ENCODE peak calls at places on chromosome 15, in nine cellular contexts. M is esophagus squamous epithelium, A is K562, C is brain microvascular endothelial cell, F is neural progenitor cell, G is left lung, Y is right lobe of liver, S is suprapubic skin, K is stomach. U is an unnamed sample. For H3K36me3, the result is how much of the 10 kb centered on the place peaks cover.

GRCh38 chr15:69666921-69667811 is 214.5 kb downstream of the RPLP1 start:
- DNase-seq in M (no peak), A (no peak), C (no peak), F (no peak), G (peak), Y (no peak), S (no peak), K (no peak), U (no peak)

GRCh38 chr15:80779658-80780415 is 667 bp downstream of the CEMIP start:
- DNase-seq in M (no peak), A (no peak), C (no peak), F (peak), G (peak), Y (no peak), S (no peak), K (no peak), U (peak)

GRCh38 chr15:64000183-64000710 is 46.0 kb downstream of the DAPK2 start:
- DNase-seq in M (no peak), A (no peak), C (no peak), F (no peak), G (no peak), Y (no peak), S (no peak), K (no peak), U (no peak)

GRCh38 chr15:100981086-100981485 is 61.9 kb downstream of the LRRK1 start:
- DNase-seq in M (no peak), A (no peak), C (no peak), F (no peak), G (no peak), Y (no peak), S (no peak), K (no peak), U (no peak)

GRCh38 chr15:48090115-48090514 is 30.7 kb upstream of the SLC24A5 start:
- DNase-seq in M (no peak), A (no peak), C (no peak), F (no peak), G (no peak), Y (no peak), S (no peak), K (no peak), U (no peak)

GRCh38 chr15:57389991-57390390 is 13.7 kb downstream of the CGNL1 start:
- DNase-seq in M (no peak), A (no peak), C (no peak), F (no peak), G (no peak), Y (no peak), S (no peak), K (no peak), U (no peak)

GRCh38 chr15:100947760-100948429 is 28.7 kb downstream of the LRRK1 start:
- DNase-seq in M (no peak), A (no peak), C (no peak), F (no peak), G (no peak), Y (no peak), S (no peak), K (no peak), U (no peak)

GRCh38 chr15:39788108-39788507 is 5.5 kb upstream of the FSIP1 start:
- DNase-seq in M (no peak), A (no peak), C (no peak), F (no peak), G (no peak), Y (no peak), S (no peak), K (no peak), U (no peak)

GRCh38 chr15:42048821-42049200 is 28.0 kb upstream of the PLA2G4E start:
- DNase-seq in M (no peak), A (no peak), C (no peak), F (no peak), G (no peak), Y (no peak), S (no peak), K (no peak), U (no peak)

GRCh38 chr15:83064859-83065258 is 2.2 kb downstream of the BTBD1 start:
- DNase-seq in M (no peak), A (no peak), C (no peak), F (no peak), G (no peak), Y (no peak), S (no peak), K (no peak), U (no peak)

GRCh38 chr15:42593143-42593542 is 17.7 kb downstream of the STARD9 start:
- DNase-seq in M (no peak), A (no peak), C (no peak), F (no peak), G (no peak), Y (no peak), S (no peak), K (no peak), U (no peak)

GRCh38 chr15:62094398-62094797 is 27.6 kb downstream of the C2CD4A start:
- DNase-seq in M (no peak), A (peak), C (no peak), F (no peak), G (no peak), Y (no peak), S (no peak), K (no peak), U (no peak)

GRCh38 chr15:96066852-96067490 is 263.5 kb upstream of the NR2F2 start:
- DNase-seq in M (no peak), A (peak), C (no peak), F (no peak), G (no peak), Y (no peak), S (no peak), K (no peak), U (no peak)

GRCh38 chr15:78048410-78048946 is 29.0 kb downstream of the TBC1D2B start:
- DNase-seq in M (no peak), A (no peak), C (no peak), F (no peak), G (no peak), Y (no peak), S (no peak), K (no peak), U (no peak)

GRCh38 chr15:41919954-41920538 is 26.2 kb upstream of the SPTBN5 start:
- DNase-seq in M (no peak), A (no peak), C (peak), F (no peak), G (no peak), Y (no peak), S (no peak), K (peak), U (no peak)

GRCh38 chr15:87387681-87388240 is 868.8 kb downstream of the NTRK3 start:
- DNase-seq in M (no peak), A (no peak), C (no peak), F (no peak), G (no peak), Y (no peak), S (no peak), K (no peak), U (no peak)

GRCh38 chr15:62112616-62113593 is 46.1 kb downstream of the C2CD4A start:
- DNase-seq in M (no peak), A (no peak), C (peak), F (no peak), G (no peak), Y (peak), S (no peak), K (peak), U (peak)

GRCh38 chr15:69303337-69304175 is 4.8 kb downstream of the PAQR5 start:
- DNase-seq in M (no peak), A (peak), C (no peak), F (peak), G (no peak), Y (no peak), S (no peak), K (no peak), U (no peak)

GRCh38 chr15:80991446-80991845 is 1.8 kb upstream of the MESD start:
- DNase-seq in M (no peak), A (peak), C (no peak), F (no peak), G (no peak), Y (no peak), S (no peak), K (no peak), U (no peak)

GRCh38 chr15:62075595-62076279 is 9.0 kb downstream of the C2CD4A start:
- DNase-seq in M (no peak), A (no peak), C (no peak), F (no peak), G (no peak), Y (no peak), S (no peak), K (peak), U (peak)

GRCh38 chr15:51082246-51082645 is 12.5 kb downstream of the TNFAIP8L3 start:
- DNase-seq in M (no peak), A (no peak), C (no peak), F (no peak), G (no peak), Y (no peak), S (no peak), K (no peak), U (no peak)

GRCh38 chr15:93359037-93359779 is 270.2 kb upstream of the RGMA start:
- DNase-seq in M (no peak), A (no peak), C (no peak), F (no peak), G (no peak), Y (no peak), S (no peak), K (no peak), U (peak)

GRCh38 chr15:77830041-77830440 is 197.3 kb upstream of the LINGO1 start:
- DNase-seq in M (no peak), A (no peak), C (peak), F (no peak), G (no peak), Y (no peak), S (no peak), K (no peak), U (no peak)

GRCh38 chr15:51796777-51797474 is 32.5 kb upstream of the TMOD3 start:
- DNase-seq in M (no peak), A (no peak), C (peak), F (no peak), G (no peak), Y (no peak), S (no peak), K (no peak), U (no peak)

GRCh38 chr15:77535845-77536244 is 96.9 kb downstream of the LINGO1 start:
- DNase-seq in M (no peak), A (peak), C (no peak), F (no peak), G (peak), Y (no peak), S (no peak), K (no peak), U (no peak)

GRCh38 chr15:36737430-36737891 is 158.0 kb downstream of the CDIN1 start:
- DNase-seq in M (no peak), A (no peak), C (peak), F (no peak), G (no peak), Y (no peak), S (no peak), K (no peak), U (no peak)

GRCh38 chr15:59189224-59189623 is 17.4 kb upstream of the LDHAL6B start:
- DNase-seq in M (no peak), A (no peak), C (no peak), F (no peak), G (no peak), Y (no peak), S (no peak), K (no peak), U (no peak)

GRCh38 chr15:31136016-31136415 is 34.5 kb upstream of the TRPM1 start:
- DNase-seq in M (no peak), A (peak), C (no peak), F (no peak), G (no peak), Y (no peak), S (no peak), K (no peak), U (no peak)

GRCh38 chr15:79031821-79032220 is 58.8 kb downstream of the RASGRF1 start:
- DNase-seq in M (no peak), A (no peak), C (no peak), F (no peak), G (no peak), Y (no peak), S (no peak), K (no peak), U (no peak)

GRCh38 chr15:62612771-62613170 is 429.8 kb upstream of the TPM1 start:
- DNase-seq in M (no peak), A (no peak), C (no peak), F (no peak), G (no peak), Y (no peak), S (no peak), K (no peak), U (no peak)

GRCh38 chr15:31393441-31394091 is 66.9 kb downstream of the KLF13 start:
- DNase-seq in M (no peak), A (no peak), C (no peak), F (no peak), G (peak), Y (no peak), S (no peak), K (no peak), U (no peak)

DNA sequence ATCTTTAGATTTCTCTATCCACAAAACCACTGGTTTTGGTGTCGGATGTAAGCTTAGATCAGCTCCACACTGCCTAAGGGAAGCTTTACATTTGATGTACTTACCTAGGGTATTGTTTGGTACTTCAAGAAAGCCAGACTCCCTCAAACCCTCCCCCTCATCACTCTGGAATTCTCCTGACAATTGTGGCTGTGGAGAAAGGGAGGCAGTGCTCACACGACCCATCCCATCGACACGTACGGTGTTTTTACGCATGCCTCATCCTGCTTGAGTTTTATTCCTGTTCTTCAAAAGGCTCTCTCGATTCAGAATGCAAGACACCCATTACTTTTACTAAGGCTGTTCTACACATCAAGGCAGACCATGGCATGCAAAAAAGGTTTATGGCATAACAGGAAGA is 67.3 kb upstream of the ONECUT1 start:
- DNase-seq in M (no peak), A (no peak), C (no peak), F (peak), G (no peak), Y (no peak), S (no peak), K (no peak), U (no peak)
- H3K36me3 ChIP-seq in M (under half), A (under half), C (under half), F (under half), G (under half), Y (under half), S (under half), K (under half), U (under half)

GRCh38 chr15:98779463-98780071 is 131.2 kb downstream of the IGF1R start:
- DNase-seq in M (no peak), A (peak), C (peak), F (peak), G (peak), Y (peak), S (peak), K (peak), U (peak)
- TF ChIP-seq CTCF in M (peak), A (peak), C (peak), F (peak), G (peak), Y (peak), S (peak), K (no peak), U (peak)

GRCh38 chr15:35444557-35445204 is 101.3 kb downstream of the DPH6 start:
- DNase-seq in M (no peak), A (peak), C (peak), F (peak), G (no peak), Y (no peak), S (no peak), K (no peak), U (no peak)

GRCh38 chr15:35442734-35443133 is 103.2 kb downstream of the DPH6 start:
- DNase-seq in M (no peak), A (no peak), C (no peak), F (no peak), G (no peak), Y (no peak), S (no peak), K (no peak), U (no peak)

GRCh38 chr15:35443376-35443775 is 102.6 kb downstream of the DPH6 start:
- DNase-seq in M (no peak), A (no peak), C (no peak), F (no peak), G (no peak), Y (no peak), S (no peak), K (no peak), U (no peak)

GRCh38 chr15:35448294-35448693 is 97.7 kb downstream of the DPH6 start:
- DNase-seq in M (no peak), A (no peak), C (no peak), F (no peak), G (no peak), Y (no peak), S (no peak), K (no peak), U (no peak)

GRCh38 chr15:35445891-35446290 is 100.1 kb downstream of the DPH6 start:
- DNase-seq in M (no peak), A (no peak), C (peak), F (no peak), G (no peak), Y (no peak), S (no peak), K (no peak), U (no peak)
- H3K36me3 ChIP-seq in M (under half), A (under half), C (under half), F (under half), G (under half), Y (under half), S (under half), K (under half), U (under half)

GRCh38 chr15:66110788-66111187 is 142.8 kb downstream of the MEGF11 start:
- DNase-seq in M (no peak), A (no peak), C (no peak), F (no peak), G (no peak), Y (no peak), S (no peak), K (no peak), U (no peak)

GRCh38 chr15:66115568-66116206 is 137.9 kb downstream of the MEGF11 start:
- DNase-seq in M (no peak), A (no peak), C (no peak), F (no peak), G (no peak), Y (no peak), S (no peak), K (no peak), U (no peak)

GRCh38 chr15:66112388-66112787 is 141.2 kb downstream of the MEGF11 start:
- DNase-seq in M (no peak), A (no peak), C (no peak), F (no peak), G (no peak), Y (no peak), S (no peak), K (no peak), U (no peak)

GRCh38 chr15:66117841-66118240 is 135.7 kb downstream of the MEGF11 start:
- DNase-seq in M (no peak), A (no peak), C (no peak), F (no peak), G (no peak), Y (no peak), S (no peak), K (no peak), U (no peak)

DNA sequence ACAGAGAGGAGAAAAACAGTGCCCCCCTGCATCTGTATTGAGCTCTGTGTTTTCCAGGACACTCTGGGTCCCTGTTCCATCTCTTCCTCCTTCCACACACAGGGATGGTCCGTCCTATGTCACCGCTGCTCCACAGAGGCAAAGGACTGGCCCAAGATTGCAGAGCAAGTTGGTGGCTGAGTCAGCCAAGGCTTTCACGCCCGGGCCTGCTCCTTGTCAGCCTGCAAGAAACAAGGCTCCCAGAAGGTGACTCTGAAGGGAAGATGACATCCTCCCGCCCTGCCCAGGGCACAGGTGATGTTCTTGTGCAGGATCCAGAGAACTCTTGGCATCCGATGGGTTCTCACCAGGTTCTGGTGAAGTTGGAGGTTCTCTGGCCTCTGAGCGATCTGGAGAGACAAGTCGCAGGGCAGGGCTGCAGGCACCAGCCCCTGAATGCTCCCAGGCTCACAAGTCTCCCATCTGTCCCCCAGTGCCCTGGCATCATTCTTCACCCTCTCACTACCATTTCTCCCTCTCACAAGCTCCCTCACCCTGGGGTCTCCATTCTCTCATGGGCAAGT is 138.6 kb downstream of the MEGF11 start:
- DNase-seq in M (no peak), A (no peak), C (no peak), F (no peak), G (no peak), Y (no peak), S (no peak), K (no peak), U (no peak)
- TF ChIP-seq CTCF in M (no peak), A (no peak), C (no peak), F (no peak), G (no peak), Y (no peak), S (no peak), K (no peak), U (no peak)

GRCh38 chr15:45684533-45684932 is 49.7 kb downstream of the SQOR start:
- DNase-seq in M (no peak), A (no peak), C (no peak), F (no peak), G (no peak), Y (no peak), S (no peak), K (no peak), U (no peak)
- H3K36me3 ChIP-seq in M (half or more), A (under half), C (under half), F (under half), G (under half), Y (under half), S (half or more), K (half or more), U (under half)

GRCh38 chr15:75029378-75030022 is 6.1 kb downstream of the PPCDC start:
- DNase-seq in M (peak), A (peak), C (peak), F (peak), G (peak), Y (peak), S (peak), K (peak), U (peak)
- TF ChIP-seq CTCF in M (peak), A (peak), C (peak), F (peak), G (peak), Y (peak), S (peak), K (no peak), U (peak)

GRCh38 chr15:68261980-68262379 is 15.6 kb upstream of the FEM1B start:
- DNase-seq in M (no peak), A (no peak), C (no peak), F (no peak), G (no peak), Y (no peak), S (no peak), K (no peak), U (no peak)
- H3K36me3 ChIP-seq in M (under half), A (under half), C (under half), F (under half), G (under half), Y (under half), S (under half), K (under half), U (under half)

GRCh38 chr15:44656913-44657312 is 6.5 kb downstream of the SPG11 start:
- DNase-seq in M (no peak), A (no peak), C (no peak), F (no peak), G (no peak), Y (no peak), S (no peak), K (no peak), U (no peak)
- TF ChIP-seq CTCF in M (no peak), A (no peak), C (no peak), F (no peak), G (no peak), Y (no peak), S (no peak), K (no peak), U (no peak)

GRCh38 chr15:60346077-60346476 is 51.7 kb downstream of the ANXA2 start:
- DNase-seq in M (no peak), A (no peak), C (no peak), F (no peak), G (no peak), Y (no peak), S (no peak), K (no peak), U (no peak)

GRCh38 chr15:60345616-60346015 is 52.2 kb downstream of the ANXA2 start:
- DNase-seq in M (no peak), A (no peak), C (no peak), F (no peak), G (no peak), Y (no peak), S (no peak), K (no peak), U (no peak)

GRCh38 chr15:60347480-60348069 is 50.2 kb downstream of the ANXA2 start:
- DNase-seq in M (no peak), A (no peak), C (no peak), F (no peak), G (no peak), Y (no peak), S (no peak), K (no peak), U (no peak)

GRCh38 chr15:60344987-60345386 is 52.8 kb downstream of the ANXA2 start:
- DNase-seq in M (no peak), A (no peak), C (no peak), F (no peak), G (no peak), Y (no peak), S (no peak), K (no peak), U (no peak)

DNA sequence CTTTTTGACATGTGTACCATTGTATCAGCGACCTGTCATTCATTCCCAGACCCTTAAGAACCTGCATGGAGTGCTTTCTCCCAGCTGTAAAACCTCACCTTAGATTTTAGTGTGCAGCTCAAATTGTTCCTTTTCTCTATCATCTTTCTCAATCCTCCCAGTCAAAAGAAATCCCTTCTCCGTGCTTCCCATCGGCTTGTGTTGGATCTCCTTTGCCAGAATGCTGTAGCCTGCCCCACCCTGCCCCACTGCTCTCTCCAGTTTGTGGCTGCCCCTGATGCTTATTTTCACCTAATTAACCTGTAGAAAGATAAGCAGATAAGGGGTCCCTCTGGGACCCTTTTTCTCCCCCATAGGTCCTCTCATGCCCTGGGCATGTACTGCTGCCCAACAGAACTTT is 51.1 kb downstream of the ANXA2 start:
- DNase-seq in M (no peak), A (no peak), C (no peak), F (no peak), G (no peak), Y (no peak), S (no peak), K (no peak), U (no peak)
- H3K36me3 ChIP-seq in M (half or more), A (under half), C (half or more), F (under half), G (under half), Y (under half), S (half or more), K (half or more), U (under half)

GRCh38 chr15:32993285-32993684 is 201.2 kb downstream of the FMN1 start:
- DNase-seq in M (no peak), A (no peak), C (no peak), F (peak), G (no peak), Y (no peak), S (no peak), K (no peak), U (no peak)
- TF ChIP-seq CTCF in M (no peak), A (peak), C (peak), F (peak), G (no peak), Y (no peak), S (no peak), K (no peak), U (no peak)